ENCODE peak calls at places on chromosomes 13 and 19, in ten cellular contexts. W is cardiac muscle cell; T is heart left ventricle; J is K562; C is IMR-90; Q is CD4-positive, alpha-beta T cell; H is esophagus muscularis mucosa; E is endodermal cell; S is spleen; B is tibial nerve. K is an unnamed sample.
A peak's percentile ranks its signal among the peaks of the same experiment; 100 is the strongest.

GRCh38 chr13:80389073-80390038 is 48.4 kb upstream of the SPRY2 start:
- DNase-seq in T (no peak), B (no peak), H (no peak), C (no peak), J (no peak), Q (no peak), W (peak; percentile 61), S (no peak), E (no peak), K (no peak)

GRCh38 chr19:2790194-2790556 is 4.9 kb downstream of the THOP1 start:
- DNase-seq in S (no peak), H (no peak), W (no peak), B (no peak), J (no peak), T (no peak), E (no peak), C (no peak), Q (no peak), K (no peak)

GRCh38 chr13:79423801-79424642 is 18.0 kb upstream of the RBM26 start:
- DNase-seq in S (no peak), C (peak; percentile 63), Q (no peak), E (no peak), B (no peak), W (peak; percentile 71), T (no peak), H (no peak), J (peak; percentile 18), K (no peak)

GRCh38 chr13:77389617-77389984 is 62.7 kb upstream of the MYCBP2 start:
- DNase-seq in B (no peak), C (no peak), T (no peak), E (no peak), W (no peak), J (no peak), Q (no peak), S (no peak), H (no peak), K (no peak)

GRCh38 chr19:6800991-6801396 is 28.5 kb downstream of the VAV1 start:
- DNase-seq in E (no peak), T (no peak), W (peak; percentile 62), S (no peak), H (no peak), B (no peak), C (peak; percentile 38), J (no peak), Q (no peak), K (no peak)

GRCh38 chr19:17454579-17454978 is 6.1 kb upstream of the TMEM221 start:
- DNase-seq in W (no peak), Q (no peak), B (no peak), C (no peak), E (peak; percentile 81), S (no peak), T (no peak), H (no peak), J (no peak), K (peak; percentile 88)

GRCh38 chr13:97435794-97436193 is 1.8 kb downstream of the RAP2A start:
- DNase-seq in J (no peak), S (no peak), E (no peak), C (no peak), Q (no peak), B (no peak), H (no peak), T (no peak), W (peak; percentile 25), K (no peak)

GRCh38 chr13:45873491-45874360 is 22.2 kb upstream of the SIAH3 start:
- DNase-seq in B (no peak), S (no peak), Q (no peak), C (no peak), T (no peak), H (peak; percentile 47), J (no peak), E (peak; percentile 56), W (no peak), K (no peak)

GRCh38 chr19:19416280-19416679 is 10.8 kb downstream of the GATAD2A start:
- DNase-seq in J (no peak), C (no peak), W (no peak), E (no peak), S (no peak), Q (no peak), T (no peak), H (no peak), B (no peak), K (no peak)

GRCh38 chr19:58203814-58204475 is 21.1 kb downstream of the ZNF274 start:
- DNase-seq in Q (no peak), E (no peak), T (no peak), B (no peak), C (no peak), W (peak; percentile 66), H (no peak), J (no peak), S (no peak), K (no peak)

GRCh38 chr19:17526922-17527321 is 15.5 kb downstream of the PGLS start:
- DNase-seq in H (no peak), Q (no peak), T (no peak), S (peak; percentile 93), C (no peak), E (no peak), B (no peak), J (no peak), W (no peak), K (no peak)

DNA sequence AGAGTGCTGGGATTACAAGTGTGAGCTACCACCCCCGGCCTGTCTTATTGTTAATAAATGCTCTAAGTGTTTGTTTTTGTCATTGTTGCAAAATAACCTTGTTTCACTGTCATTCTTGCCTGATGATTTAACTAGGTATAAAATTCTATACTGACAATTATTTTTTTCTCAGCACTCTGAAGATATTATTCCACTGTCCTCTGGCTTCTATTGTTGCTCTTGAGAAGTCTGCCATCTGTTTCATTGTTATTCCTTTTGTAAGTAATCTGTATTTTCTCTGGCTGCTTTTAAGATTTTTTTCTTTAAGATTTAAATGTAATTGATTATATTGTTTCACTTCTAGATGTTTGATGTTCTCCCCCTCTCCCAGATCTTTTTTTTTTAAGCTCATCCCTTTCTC is 17.6 kb downstream of the ZNF420 start:
- DNase-seq in Q (no peak), B (no peak), H (no peak), W (no peak), S (no peak), E (no peak), C (no peak), J (no peak), T (no peak), K (no peak)
- H3K9me3 ChIP-seq in Q (peaks cover 96% of the 10 kb centered on the region), B (no peaks in the 10 kb centered on the region), H (peaks cover 81% of the 10 kb centered on the region), W (no peaks in the 10 kb centered on the region), S (peaks cover 99% of the 10 kb centered on the region), E (peaks cover 89% of the 10 kb centered on the region), C (peaks cover 14% of the 10 kb centered on the region), J (no peaks in the 10 kb centered on the region), T (peaks cover 98% of the 10 kb centered on the region), K (peaks cover 8% of the 10 kb centered on the region)

DNA sequence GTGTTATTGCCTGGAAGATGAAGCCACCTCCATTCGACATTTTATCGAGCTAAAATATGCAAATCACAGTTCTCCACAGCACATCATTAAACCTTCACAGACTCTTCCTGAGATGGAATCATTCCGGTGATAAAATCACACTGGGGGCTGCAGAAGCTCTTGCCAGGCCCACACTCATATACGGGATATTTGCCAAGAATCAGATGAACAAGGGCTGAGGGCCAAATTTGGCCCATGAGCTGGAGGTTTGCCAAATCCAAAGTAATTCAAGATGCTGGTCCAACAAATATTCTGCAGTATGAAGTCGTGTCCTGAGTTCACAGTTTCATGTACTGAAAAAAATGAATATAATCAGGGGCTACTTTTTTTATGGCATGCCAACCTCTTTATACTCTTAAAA is 16.6 kb upstream of the RXFP2 start:
- DNase-seq in H (no peak), Q (no peak), J (no peak), E (no peak), W (peak; percentile 40), S (no peak), C (no peak), B (no peak), T (no peak), K (no peak)
- TF ChIP-seq CTCF in H (no peak), Q (no peak), J (no peak), E (no peak), W (no peak), S (no peak), C (no peak), B (no peak), T (no peak), K (no peak)

GRCh38 chr19:56946164-56946563 is 105.6 kb upstream of the PEG3 start:
- DNase-seq in B (no peak), W (no peak), J (no peak), Q (no peak), E (no peak), C (no peak), S (no peak), H (no peak), T (no peak), K (no peak)

GRCh38 chr19:56947206-56947605 is 106.7 kb upstream of the PEG3 start:
- DNase-seq in C (no peak), W (no peak), H (no peak), B (no peak), S (no peak), T (no peak), E (no peak), Q (no peak), J (no peak), K (no peak)

GRCh38 chr19:56951672-56952071 is 111.1 kb upstream of the PEG3 start:
- DNase-seq in E (no peak), Q (no peak), T (no peak), H (no peak), C (no peak), W (no peak), B (no peak), S (no peak), J (no peak), K (no peak)

GRCh38 chr19:56953411-56953810 is 112.9 kb upstream of the PEG3 start:
- DNase-seq in E (no peak), T (no peak), H (no peak), B (no peak), Q (no peak), W (no peak), C (no peak), J (no peak), S (no peak), K (no peak)

DNA sequence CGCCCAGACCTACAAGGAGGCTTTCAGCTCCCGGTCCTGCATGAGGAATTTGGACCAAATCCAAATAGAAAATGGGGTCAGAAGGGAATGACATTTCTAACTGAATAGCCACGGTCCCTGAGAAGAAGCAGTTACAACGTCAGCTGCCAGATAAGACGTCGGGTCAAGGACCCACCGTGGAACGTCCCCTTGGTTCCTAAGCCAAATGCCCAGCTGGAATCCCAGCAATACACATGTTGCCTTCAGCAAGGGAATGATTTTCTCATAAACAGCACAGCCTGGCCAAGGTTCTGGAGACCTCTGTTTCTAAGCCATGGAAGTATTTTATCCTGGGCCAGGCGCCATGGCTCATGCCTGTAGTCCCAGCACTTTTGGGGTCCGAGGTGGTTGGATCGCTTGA is 109.1 kb upstream of the PEG3 start:
- DNase-seq in E (no peak), T (no peak), H (no peak), W (no peak), B (no peak), Q (no peak), S (no peak), C (no peak), J (no peak), K (no peak)
- H3K9me3 ChIP-seq in E (peaks cover 76% of the 10 kb centered on the region), T (no peaks in the 10 kb centered on the region), H (no peaks in the 10 kb centered on the region), W (no peaks in the 10 kb centered on the region), B (no peaks in the 10 kb centered on the region), Q (peaks cover 28% of the 10 kb centered on the region), S (peaks cover 25% of the 10 kb centered on the region), C (peaks cover 39% of the 10 kb centered on the region), J (no peaks in the 10 kb centered on the region), K (no peaks in the 10 kb centered on the region)

DNA sequence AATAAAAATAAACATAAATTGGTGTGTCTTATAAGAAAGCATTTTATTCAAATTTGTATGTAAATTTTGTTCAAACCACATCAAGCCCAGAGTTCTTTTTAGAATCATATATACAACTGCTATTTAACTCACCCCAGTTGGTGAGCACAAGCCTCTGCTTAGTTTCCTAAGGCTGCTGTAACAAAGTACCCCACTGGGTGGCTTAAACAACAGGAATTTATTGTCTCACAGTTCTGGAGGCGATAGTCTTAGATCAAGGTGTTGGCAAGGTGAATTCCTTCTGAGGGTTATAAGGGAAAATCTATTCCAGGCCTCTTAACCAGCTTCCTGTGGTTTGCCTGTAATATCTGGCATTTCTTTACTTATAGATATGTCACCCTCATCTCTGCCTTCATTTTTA is 1133.5 kb downstream of the OLFM4 start:
- DNase-seq in T (no peak), J (no peak), Q (no peak), S (no peak), W (no peak), B (no peak), H (no peak), E (peak; percentile 68), C (no peak), K (peak; percentile 4)
- TF ChIP-seq CTCF in T (no peak), J (no peak), Q (no peak), S (no peak), W (no peak), B (no peak), H (no peak), E (peak; percentile 78), C (no peak), K (peak; percentile 1)

K was measured in WERI-Rb-1.